ENCODE peak calls at places on chromosomes 3 and 15, in ten cellular contexts. One of them, this sample, is unnamed.

GRCh38 chr3:185215873-185216586 is 37.8 kb downstream of the EHHADH start:
- DNase-seq in Panc1: peak; percentile 15
- DNase-seq in pancreas: no peak
- DNase-seq in lung: no peak
- DNase-seq in AG09309: no peak
- DNase-seq in PC-3: peak; percentile 44
- DNase-seq in choroid plexus epithelial cell: peak; percentile 57
- DNase-seq in mammary epithelial cell: peak; percentile 14
- DNase-seq in right lobe of liver: no peak
- DNase-seq in AG10803: peak; percentile 16
- DNase-seq in this sample: peak; percentile 22

GRCh38 chr15:66229790-66230460 is 23.6 kb downstream of the MEGF11 start:
- DNase-seq in Panc1: no peak
- DNase-seq in pancreas: no peak
- DNase-seq in lung: no peak
- DNase-seq in AG09309: no peak
- DNase-seq in PC-3: no peak
- DNase-seq in choroid plexus epithelial cell: no peak
- DNase-seq in mammary epithelial cell: no peak
- DNase-seq in right lobe of liver: no peak
- DNase-seq in AG10803: no peak
- DNase-seq in this sample: no peak

GRCh38 chr3:98824256-98824655 is 61.1 kb downstream of the ST3GAL6 start:
- DNase-seq in Panc1: no peak
- DNase-seq in pancreas: no peak
- DNase-seq in lung: no peak
- DNase-seq in AG09309: no peak
- DNase-seq in PC-3: no peak
- DNase-seq in choroid plexus epithelial cell: peak; percentile 33
- DNase-seq in mammary epithelial cell: no peak
- DNase-seq in right lobe of liver: no peak
- DNase-seq in AG10803: no peak
- DNase-seq in this sample: no peak

GRCh38 chr3:47225310-47225906 is 57.2 kb downstream of the KIF9 start:
- DNase-seq in Panc1: no peak
- DNase-seq in pancreas: no peak
- DNase-seq in lung: no peak
- DNase-seq in AG09309: peak; percentile 32
- DNase-seq in PC-3: no peak
- DNase-seq in choroid plexus epithelial cell: peak; percentile 69
- DNase-seq in mammary epithelial cell: no peak
- DNase-seq in right lobe of liver: no peak
- DNase-seq in AG10803: peak; percentile 78
- DNase-seq in this sample: peak; percentile 6

GRCh38 chr15:69209661-69210060 is 49.2 kb downstream of the GLCE start:
- DNase-seq in Panc1: no peak
- DNase-seq in pancreas: no peak
- DNase-seq in lung: no peak
- DNase-seq in AG09309: no peak
- DNase-seq in PC-3: no peak
- DNase-seq in choroid plexus epithelial cell: no peak
- DNase-seq in mammary epithelial cell: no peak
- DNase-seq in right lobe of liver: no peak
- DNase-seq in AG10803: no peak
- DNase-seq in this sample: no peak

GRCh38 chr15:62453356-62453755 is 288.3 kb upstream of the C2CD4B start:
- DNase-seq in Panc1: peak; percentile 17
- DNase-seq in pancreas: no peak
- DNase-seq in lung: no peak
- DNase-seq in AG09309: no peak
- DNase-seq in PC-3: peak; percentile 62
- DNase-seq in choroid plexus epithelial cell: no peak
- DNase-seq in mammary epithelial cell: peak; percentile 54
- DNase-seq in right lobe of liver: no peak
- DNase-seq in AG10803: peak; percentile 25
- DNase-seq in this sample: no peak

GRCh38 chr3:151538706-151539403 is 78.0 kb upstream of the IGSF10 start:
- DNase-seq in Panc1: no peak
- DNase-seq in pancreas: no peak
- DNase-seq in lung: no peak
- DNase-seq in AG09309: no peak
- DNase-seq in PC-3: no peak
- DNase-seq in choroid plexus epithelial cell: peak; percentile 65
- DNase-seq in mammary epithelial cell: no peak
- DNase-seq in right lobe of liver: no peak
- DNase-seq in AG10803: peak; percentile 65
- DNase-seq in this sample: peak; percentile 62

GRCh38 chr15:58492661-58493397 is 61.0 kb downstream of the LIPC start:
- DNase-seq in Panc1: no peak
- DNase-seq in pancreas: no peak
- DNase-seq in lung: no peak
- DNase-seq in AG09309: no peak
- DNase-seq in PC-3: no peak
- DNase-seq in choroid plexus epithelial cell: no peak
- DNase-seq in mammary epithelial cell: no peak
- DNase-seq in right lobe of liver: no peak
- DNase-seq in AG10803: no peak
- DNase-seq in this sample: no peak

GRCh38 chr3:133829310-133829707 is 23.7 kb downstream of the SRPRB start:
- DNase-seq in Panc1: no peak
- DNase-seq in pancreas: no peak
- DNase-seq in lung: no peak
- DNase-seq in AG09309: no peak
- DNase-seq in PC-3: no peak
- DNase-seq in choroid plexus epithelial cell: no peak
- DNase-seq in mammary epithelial cell: no peak
- DNase-seq in right lobe of liver: no peak
- DNase-seq in AG10803: no peak
- DNase-seq in this sample: no peak

GRCh38 chr3:63693351-63693750 is 40.9 kb downstream of the SNTN start:
- DNase-seq in Panc1: no peak
- DNase-seq in pancreas: no peak
- DNase-seq in lung: no peak
- DNase-seq in AG09309: no peak
- DNase-seq in PC-3: no peak
- DNase-seq in choroid plexus epithelial cell: no peak
- DNase-seq in mammary epithelial cell: no peak
- DNase-seq in right lobe of liver: no peak
- DNase-seq in AG10803: no peak
- DNase-seq in this sample: no peak

GRCh38 chr15:47301481-47301880 is 415.8 kb upstream of the SEMA6D start:
- DNase-seq in Panc1: no peak
- DNase-seq in pancreas: peak; percentile 34
- DNase-seq in lung: no peak
- DNase-seq in AG09309: no peak
- DNase-seq in PC-3: no peak
- DNase-seq in choroid plexus epithelial cell: no peak
- DNase-seq in mammary epithelial cell: no peak
- DNase-seq in right lobe of liver: no peak
- DNase-seq in AG10803: no peak
- DNase-seq in this sample: no peak
- H3K4me3 ChIP-seq in Panc1: no peak overlapping the region
- H3K4me3 ChIP-seq in pancreas: no peak overlapping the region
- H3K4me3 ChIP-seq in lung: no peak overlapping the region
- H3K4me3 ChIP-seq in AG09309: no peak overlapping the region
- H3K4me3 ChIP-seq in PC-3: no peak overlapping the region
- H3K4me3 ChIP-seq in choroid plexus epithelial cell: no peak overlapping the region
- H3K4me3 ChIP-seq in mammary epithelial cell: no peak overlapping the region
- H3K4me3 ChIP-seq in right lobe of liver: no peak overlapping the region
- H3K4me3 ChIP-seq in AG10803: no peak overlapping the region
- H3K4me3 ChIP-seq in this sample: no peak overlapping the region

DNA sequence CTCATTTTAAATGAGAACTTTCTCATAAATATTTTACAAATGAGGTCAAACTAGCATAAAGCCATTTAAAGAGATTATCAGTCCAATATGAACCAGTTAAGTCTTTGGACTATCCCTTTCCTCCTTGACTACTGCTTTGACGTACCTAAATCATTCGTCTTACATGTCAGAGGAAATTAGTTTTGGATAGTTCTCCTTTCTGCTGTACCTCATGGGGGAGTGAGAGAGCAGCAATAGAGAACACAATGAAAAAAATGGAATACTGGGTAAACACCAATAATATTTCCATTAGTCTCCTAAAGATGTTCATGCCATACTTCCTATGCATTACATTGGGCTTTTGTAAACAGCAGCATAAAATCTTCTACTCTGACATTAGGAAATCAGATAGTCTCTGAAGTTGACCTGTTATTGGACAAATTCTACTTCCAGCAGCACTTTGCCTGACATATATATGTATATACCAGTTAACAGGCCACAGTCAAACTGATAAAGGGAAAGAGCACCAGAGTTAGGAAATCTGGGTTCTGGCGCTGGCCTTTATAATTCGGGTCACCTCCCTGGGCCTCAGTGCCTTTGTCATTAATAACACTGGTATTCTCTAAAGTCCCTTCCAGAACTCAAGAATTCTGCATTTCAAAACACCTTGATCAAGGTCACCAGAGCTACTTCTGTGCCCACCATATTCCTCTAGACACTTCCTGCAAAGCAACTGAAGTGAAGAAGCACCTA is 26.8 kb downstream of the TIMMDC1 start:
- DNase-seq in Panc1: no peak
- DNase-seq in pancreas: no peak
- DNase-seq in lung: no peak
- DNase-seq in AG09309: no peak
- DNase-seq in PC-3: peak; percentile 45
- DNase-seq in choroid plexus epithelial cell: peak; percentile 53
- DNase-seq in mammary epithelial cell: no peak
- DNase-seq in right lobe of liver: no peak
- DNase-seq in AG10803: peak; percentile 6
- DNase-seq in this sample: peak; percentile 34
- TF ChIP-seq CTCF in Panc1: peak; percentile 28
- TF ChIP-seq CTCF in pancreas: no peak
- TF ChIP-seq CTCF in lung: peak; percentile 9
- TF ChIP-seq CTCF in AG09309: peak; percentile 49
- TF ChIP-seq CTCF in PC-3: peak; percentile 73
- TF ChIP-seq CTCF in choroid plexus epithelial cell: peak; percentile 56
- TF ChIP-seq CTCF in mammary epithelial cell: peak; percentile 49
- TF ChIP-seq CTCF in right lobe of liver: peak; percentile 23
- TF ChIP-seq CTCF in AG10803: peak; percentile 51
- TF ChIP-seq CTCF in this sample: peak; percentile 51

DNA sequence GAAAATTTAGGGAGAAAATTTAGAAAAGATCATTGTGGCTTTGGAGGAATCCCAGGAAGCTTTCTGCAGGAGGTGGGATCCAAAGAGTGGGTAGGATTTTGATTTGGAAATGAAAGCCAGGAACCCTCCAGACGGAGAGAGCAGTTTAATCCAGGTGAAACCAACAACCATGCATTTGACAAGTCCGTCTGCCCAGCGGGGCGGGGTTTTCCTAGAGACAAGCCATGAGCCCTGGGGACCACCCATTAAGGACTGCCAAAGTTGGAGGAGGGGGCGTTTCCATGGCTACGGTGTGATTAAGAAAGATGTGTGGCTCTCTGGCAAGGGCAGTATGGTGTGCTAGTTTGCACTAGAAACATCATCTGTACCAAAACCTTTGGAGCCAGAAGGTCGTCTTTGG is 53.4 kb downstream of the SRGAP3 start:
- DNase-seq in Panc1: no peak
- DNase-seq in pancreas: no peak
- DNase-seq in lung: no peak
- DNase-seq in AG09309: no peak
- DNase-seq in PC-3: no peak
- DNase-seq in choroid plexus epithelial cell: no peak
- DNase-seq in mammary epithelial cell: no peak
- DNase-seq in right lobe of liver: no peak
- DNase-seq in AG10803: no peak
- DNase-seq in this sample: no peak
- H3K4me3 ChIP-seq in Panc1: no peak overlapping the region
- H3K4me3 ChIP-seq in pancreas: no peak overlapping the region
- H3K4me3 ChIP-seq in lung: no peak overlapping the region
- H3K4me3 ChIP-seq in AG09309: no peak overlapping the region
- H3K4me3 ChIP-seq in PC-3: no peak overlapping the region
- H3K4me3 ChIP-seq in choroid plexus epithelial cell: no peak overlapping the region
- H3K4me3 ChIP-seq in mammary epithelial cell: no peak overlapping the region
- H3K4me3 ChIP-seq in right lobe of liver: no peak overlapping the region
- H3K4me3 ChIP-seq in AG10803: no peak overlapping the region
- H3K4me3 ChIP-seq in this sample: no peak overlapping the region

GRCh38 chr3:41933154-41933676 is 28.7 kb downstream of the ULK4 start:
- DNase-seq in Panc1: no peak
- DNase-seq in pancreas: no peak
- DNase-seq in lung: no peak
- DNase-seq in AG09309: peak; percentile 86
- DNase-seq in PC-3: peak; percentile 95
- DNase-seq in choroid plexus epithelial cell: peak; percentile 88
- DNase-seq in mammary epithelial cell: peak; percentile 61
- DNase-seq in right lobe of liver: no peak
- DNase-seq in AG10803: peak; percentile 82
- DNase-seq in this sample: peak; percentile 73
- TF ChIP-seq CTCF in Panc1: no peak
- TF ChIP-seq CTCF in pancreas: no peak
- TF ChIP-seq CTCF in lung: no peak
- TF ChIP-seq CTCF in AG09309: no peak
- TF ChIP-seq CTCF in PC-3: no peak
- TF ChIP-seq CTCF in choroid plexus epithelial cell: no peak
- TF ChIP-seq CTCF in mammary epithelial cell: no peak
- TF ChIP-seq CTCF in right lobe of liver: no peak
- TF ChIP-seq CTCF in AG10803: no peak
- TF ChIP-seq CTCF in this sample: no peak

GRCh38 chr15:75554717-75555116 is 24.4 kb downstream of the PTPN9 start:
- DNase-seq in Panc1: no peak
- DNase-seq in pancreas: no peak
- DNase-seq in lung: no peak
- DNase-seq in AG09309: no peak
- DNase-seq in PC-3: no peak
- DNase-seq in choroid plexus epithelial cell: peak; percentile 75
- DNase-seq in mammary epithelial cell: no peak
- DNase-seq in right lobe of liver: no peak
- DNase-seq in AG10803: peak; percentile 66
- DNase-seq in this sample: peak; percentile 85

GRCh38 chr15:75553659-75554058 is 25.5 kb downstream of the PTPN9 start:
- DNase-seq in Panc1: no peak
- DNase-seq in pancreas: no peak
- DNase-seq in lung: no peak
- DNase-seq in AG09309: no peak
- DNase-seq in PC-3: no peak
- DNase-seq in choroid plexus epithelial cell: no peak
- DNase-seq in mammary epithelial cell: no peak
- DNase-seq in right lobe of liver: no peak
- DNase-seq in AG10803: no peak
- DNase-seq in this sample: no peak

DNA sequence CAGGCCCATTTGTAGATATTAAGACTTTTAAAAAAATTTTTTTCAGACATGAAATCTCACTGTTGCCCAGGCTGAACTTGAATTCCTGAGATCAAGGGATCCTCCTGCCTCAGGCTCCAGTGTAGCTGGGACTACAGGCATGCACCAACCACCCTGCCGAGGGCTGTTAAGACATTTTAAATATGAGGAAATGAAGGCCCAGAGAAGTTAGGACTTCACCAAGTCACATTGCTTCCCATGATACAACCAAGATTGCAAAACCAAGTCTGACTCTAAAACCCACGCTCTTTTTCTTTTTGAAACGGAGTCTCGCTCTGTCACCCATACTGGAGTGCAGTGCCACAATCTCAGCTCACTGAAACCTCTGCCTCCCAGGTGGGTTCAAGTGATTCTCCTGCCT is 28.0 kb downstream of the PTPN9 start:
- DNase-seq in Panc1: no peak
- DNase-seq in pancreas: no peak
- DNase-seq in lung: no peak
- DNase-seq in AG09309: no peak
- DNase-seq in PC-3: no peak
- DNase-seq in choroid plexus epithelial cell: peak; percentile 46
- DNase-seq in mammary epithelial cell: no peak
- DNase-seq in right lobe of liver: no peak
- DNase-seq in AG10803: no peak
- DNase-seq in this sample: no peak
- H3K4me3 ChIP-seq in Panc1: no peak overlapping the region
- H3K4me3 ChIP-seq in pancreas: no peak overlapping the region
- H3K4me3 ChIP-seq in lung: no peak overlapping the region
- H3K4me3 ChIP-seq in AG09309: no peak overlapping the region
- H3K4me3 ChIP-seq in PC-3: no peak overlapping the region
- H3K4me3 ChIP-seq in choroid plexus epithelial cell: no peak overlapping the region
- H3K4me3 ChIP-seq in mammary epithelial cell: no peak overlapping the region
- H3K4me3 ChIP-seq in right lobe of liver: no peak overlapping the region
- H3K4me3 ChIP-seq in AG10803: no peak overlapping the region
- H3K4me3 ChIP-seq in this sample: no peak overlapping the region